ENCODE peak calls at places on chromosomes 2 and 18, in ten cellular contexts. I is colonic mucosa, J is H54, E is upper lobe of right lung, T is foreskin fibroblast, V is cardiac muscle cell, Q is NCI-H524, N is right cardiac atrium, Z is AG08395, L is skeletal muscle cell. O is an unnamed sample.
A peak's percentile ranks its signal among the peaks of the same experiment; 100 is the strongest.

GRCh38 chr2:162221064-162221463 is 22.2 kb downstream of the FAP start:
- DNase-seq in T (peak; percentile 71), N (peak; percentile 58), J (peak; percentile 61), V (peak; percentile 83), L (no peak), E (peak; percentile 87), Z (peak; percentile 72), I (peak; percentile 60), Q (no peak), O (peak; percentile 81)

GRCh38 chr2:188937228-188938220 is 36.6 kb upstream of the COL3A1 start:
- DNase-seq in E (no peak), N (no peak), Z (peak; percentile 43), J (no peak), L (peak; percentile 85), T (peak; percentile 79), Q (no peak), I (no peak), V (peak; percentile 93), O (no peak)

GRCh38 chr2:129296401-129297343 is 682.8 kb upstream of the RAB6C start:
- DNase-seq in I (no peak), Z (no peak), J (no peak), L (no peak), N (peak; percentile 31), V (peak; percentile 26), E (no peak), T (no peak), Q (no peak), O (no peak)

GRCh38 chr2:140892429-140892828 is 1238.4 kb downstream of the LRP1B start:
- DNase-seq in N (no peak), T (peak; percentile 47), J (no peak), Z (no peak), E (no peak), V (no peak), L (peak; percentile 47), Q (no peak), I (no peak), O (no peak)

GRCh38 chr2:213806125-213806726 is 522.0 kb downstream of the SPAG16 start:
- DNase-seq in I (no peak), E (no peak), V (peak; percentile 53), N (no peak), Z (peak; percentile 13), L (no peak), J (no peak), Q (no peak), T (peak; percentile 52), O (no peak)

GRCh38 chr2:33104726-33105125 is 158.0 kb downstream of the LTBP1 start:
- DNase-seq in L (no peak), Z (peak; percentile 9), J (no peak), Q (no peak), I (no peak), T (peak; percentile 81), V (peak; percentile 61), N (no peak), E (no peak), O (no peak)

GRCh38 chr2:39666489-39667141 is 898 bp downstream of the TMEM178A start:
- DNase-seq in V (no peak), Q (no peak), J (no peak), Z (peak; percentile 21), I (no peak), N (no peak), L (no peak), E (no peak), T (peak; percentile 34), O (no peak)

GRCh38 chr18:79952996-79953559 is 1.6 kb upstream of the SLC66A2 start:
- DNase-seq in E (no peak), N (no peak), J (no peak), I (peak; percentile 69), Z (no peak), T (no peak), Q (no peak), L (no peak), V (no peak), O (peak; percentile 36)

GRCh38 chr2:169815849-169816248 is 8.9 kb downstream of the METTL5 start:
- DNase-seq in I (no peak), L (peak; percentile 76), Z (peak; percentile 34), N (no peak), Q (no peak), T (peak; percentile 90), J (peak; percentile 29), V (peak; percentile 62), E (no peak), O (no peak)

GRCh38 chr2:26635401-26635800 is 5.8 kb downstream of the CIB4 start:
- DNase-seq in N (no peak), E (peak; percentile 19), Z (no peak), I (no peak), Q (no peak), J (no peak), L (no peak), V (no peak), T (no peak), O (no peak)

O was measured in lower lobe of right lung.